ENCODE peak calls at places on chromosome 3, in seven cellular contexts. A is neural progenitor cell, W is psoas muscle, U is fibroblast of the aortic adventitia, J is PC-3, N is A549, F is hepatocyte. B is an unnamed sample.

GRCh38 chr3:31546152-31546551 is 13.4 kb downstream of the STT3B start:
- DNase-seq in N (no peak), W (no peak), U (peak), A (peak), F (no peak), J (no peak), B (peak)

GRCh38 chr3:148005456-148005855 is 596.3 kb downstream of the ZIC1 start:
- DNase-seq in J (no peak), N (no peak), F (no peak), W (no peak), U (no peak), A (peak), B (no peak)

GRCh38 chr3:148716657-148717056 is 19.0 kb downstream of the AGTR1 start:
- DNase-seq in A (no peak), U (no peak), N (no peak), J (no peak), F (no peak), W (no peak), B (no peak)

GRCh38 chr3:137039570-137039969 is 81.8 kb downstream of the IL20RB start:
- DNase-seq in W (no peak), J (peak), F (no peak), U (no peak), N (no peak), A (no peak), B (peak)

GRCh38 chr3:78707094-78707493 is 1060.7 kb downstream of the ROBO1 start:
- DNase-seq in J (no peak), F (no peak), W (no peak), U (no peak), A (peak), N (no peak), B (no peak)

GRCh38 chr3:171949559-171949958 is 89.8 kb upstream of the FNDC3B start:
- DNase-seq in U (no peak), A (no peak), F (no peak), J (no peak), W (no peak), N (no peak), B (no peak)

GRCh38 chr3:127363171-127363570 is 75.3 kb upstream of the PRR20G start:
- DNase-seq in F (no peak), A (no peak), U (no peak), W (no peak), N (no peak), J (no peak), B (no peak)

GRCh38 chr3:98521897-98522537 is 685 bp downstream of the CLDND1 start:
- DNase-seq in W (peak), U (peak), N (peak), J (peak), F (peak), A (peak), B (peak)

GRCh38 chr3:71226565-71227281 is 356.8 kb downstream of the FOXP1 start:
- DNase-seq in J (no peak), W (peak), A (no peak), N (no peak), U (peak), F (no peak), B (no peak)

GRCh38 chr3:38555926-38556325 is 59.8 kb downstream of the EXOG start:
- DNase-seq in F (no peak), A (no peak), U (no peak), J (no peak), N (no peak), W (no peak), B (no peak)

GRCh38 chr3:129602730-129603560 is 3.5 kb downstream of the PLXND1 start:
- DNase-seq in J (peak), A (peak), W (peak), N (peak), F (peak), U (peak), B (no peak)

GRCh38 chr3:25830373-25831305 is 40.7 kb downstream of the OXSM start:
- DNase-seq in U (no peak), N (no peak), J (no peak), W (no peak), A (peak), F (peak), B (no peak)

GRCh38 chr3:71311320-71312046 is 272.0 kb downstream of the FOXP1 start:
- DNase-seq in F (no peak), A (no peak), U (peak), W (no peak), J (peak), N (no peak), B (peak)

GRCh38 chr3:48535578-48535977 is 21.0 kb downstream of the PFKFB4 start:
- DNase-seq in U (no peak), N (no peak), W (no peak), F (no peak), J (no peak), A (no peak), B (peak)

GRCh38 chr3:31790516-31791148 is 190.4 kb downstream of the OSBPL10 start:
- DNase-seq in N (no peak), W (no peak), U (no peak), F (no peak), J (no peak), A (no peak), B (no peak)

GRCh38 chr3:16442730-16443129 is 70.8 kb downstream of the RFTN1 start:
- DNase-seq in J (no peak), W (no peak), U (no peak), N (no peak), F (no peak), A (no peak), B (no peak)

GRCh38 chr3:169389925-169390253 is 273.6 kb downstream of the MECOM start:
- DNase-seq in N (no peak), U (no peak), W (no peak), F (no peak), A (no peak), J (no peak), B (no peak)

GRCh38 chr3:169391672-169392071 is 271.8 kb downstream of the MECOM start:
- DNase-seq in W (no peak), U (no peak), J (no peak), A (no peak), F (no peak), N (no peak), B (no peak)

GRCh38 chr3:169390741-169391300 is 272.7 kb downstream of the MECOM start:
- DNase-seq in A (no peak), F (no peak), W (no peak), N (no peak), J (peak), U (peak), B (peak)

GRCh38 chr3:169389211-169389924 is 274.1 kb downstream of the MECOM start:
- DNase-seq in F (peak), J (no peak), A (no peak), N (no peak), W (no peak), U (peak), B (no peak)

GRCh38 chr3:169390310-169390731 is 273.2 kb downstream of the MECOM start:
- DNase-seq in W (no peak), U (peak), N (no peak), F (peak), J (peak), A (no peak), B (peak)
- TF ChIP-seq CTCF in W (no peak), U (peak), N (no peak), F (peak), J (peak), A (no peak), B (peak)

GRCh38 chr3:15333099-15333956 is 942 bp upstream of the SH3BP5 start:
- DNase-seq in F (no peak), J (peak), W (no peak), A (no peak), N (no peak), U (peak), B (peak)
- H3K4me3 ChIP-seq in F (no peak), J (peak), W (peak), A (peak), N (no peak), U (no peak), B (no peak)

DNA sequence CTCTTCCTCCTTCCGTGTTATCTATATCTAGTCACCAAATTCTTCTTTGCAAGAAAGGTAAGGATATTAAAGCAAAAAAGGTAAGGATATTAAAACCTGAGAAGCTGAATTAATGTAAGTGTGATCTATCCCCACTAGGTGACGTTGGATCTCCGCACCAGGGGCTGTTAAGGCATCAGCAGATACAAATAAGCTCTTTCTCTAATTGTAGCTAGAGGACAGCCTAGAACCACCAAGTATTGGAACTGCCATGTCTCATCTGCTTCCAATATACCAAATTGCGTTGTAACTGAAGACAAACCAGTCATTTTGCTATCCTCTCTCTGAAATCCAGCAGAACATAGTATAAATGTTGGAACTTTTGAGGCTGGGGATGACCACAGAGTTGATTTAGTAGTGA is 471.2 kb upstream of the TGFBR2 start:
- DNase-seq in U (no peak), W (no peak), J (peak), A (no peak), F (no peak), N (peak), B (no peak)
- TF ChIP-seq CTCF in U (peak), W (no peak), J (peak), A (peak), F (peak), N (peak), B (no peak)

GRCh38 chr3:106229495-106230278 is 360.9 kb upstream of the CBLB start:
- DNase-seq in W (no peak), U (no peak), F (no peak), A (no peak), N (no peak), J (no peak), B (no peak)
- H3K4me3 ChIP-seq in W (no peak), U (no peak), F (no peak), A (no peak), N (no peak), J (no peak), B (no peak)

DNA sequence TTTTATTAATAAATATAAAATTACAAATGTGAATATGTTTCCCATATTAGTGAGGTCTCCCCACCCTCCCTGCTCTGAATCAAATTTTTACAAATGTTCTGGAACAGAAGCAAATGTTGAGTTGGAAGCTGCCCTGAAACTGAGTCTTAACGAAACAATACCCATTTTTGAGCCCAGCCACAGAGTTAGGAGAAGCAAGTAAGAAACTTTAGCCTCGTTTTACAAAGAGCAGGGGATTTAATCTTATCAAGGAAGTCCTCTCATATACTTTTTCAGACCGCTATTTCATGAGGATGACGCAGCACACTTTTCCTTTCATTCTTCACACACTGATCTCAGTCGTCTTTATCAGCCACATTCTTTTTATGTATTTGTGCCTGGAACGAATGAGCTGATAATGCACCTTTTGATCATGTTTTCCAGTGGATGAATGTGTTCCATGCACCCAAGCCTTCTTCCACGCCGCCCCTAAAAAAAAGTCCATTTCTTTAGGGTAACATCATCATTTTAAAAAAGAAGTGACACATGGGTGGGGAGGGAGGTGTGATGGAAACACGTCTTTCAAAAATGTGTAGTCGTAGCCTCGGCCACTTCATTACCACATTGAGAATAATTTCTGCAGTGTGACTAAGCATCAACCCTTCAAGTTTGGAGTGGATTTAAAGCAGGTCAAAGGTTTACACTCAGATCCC is 48.1 kb downstream of the SETMAR start:
- DNase-seq in W (no peak), J (no peak), F (peak), U (peak), N (no peak), A (no peak), B (no peak)
- TF ChIP-seq CTCF in W (no peak), J (no peak), F (no peak), U (no peak), N (no peak), A (no peak), B (no peak)

GRCh38 chr3:196643761-196644160 is 4.3 kb downstream of the NRROS start:
- DNase-seq in J (no peak), N (no peak), U (no peak), W (no peak), A (no peak), F (no peak), B (no peak)
- H3K4me3 ChIP-seq in J (no peak), N (no peak), U (no peak), W (no peak), A (no peak), F (no peak), B (no peak)

GRCh38 chr3:197458179-197458707 is 97.5 kb downstream of the BDH1 start:
- DNase-seq in J (no peak), F (peak), U (no peak), N (peak), W (no peak), A (no peak), B (peak)

GRCh38 chr3:197450295-197450694 is 105.5 kb downstream of the BDH1 start:
- DNase-seq in N (no peak), J (no peak), W (no peak), A (peak), F (no peak), U (no peak), B (no peak)

GRCh38 chr3:197458906-197459470 is 96.8 kb downstream of the BDH1 start:
- DNase-seq in A (no peak), J (no peak), U (no peak), N (no peak), F (no peak), W (no peak), B (no peak)

GRCh38 chr3:197456271-197457091 is 99.3 kb downstream of the BDH1 start:
- DNase-seq in N (peak), W (peak), U (peak), J (no peak), F (peak), A (peak), B (peak)

DNA sequence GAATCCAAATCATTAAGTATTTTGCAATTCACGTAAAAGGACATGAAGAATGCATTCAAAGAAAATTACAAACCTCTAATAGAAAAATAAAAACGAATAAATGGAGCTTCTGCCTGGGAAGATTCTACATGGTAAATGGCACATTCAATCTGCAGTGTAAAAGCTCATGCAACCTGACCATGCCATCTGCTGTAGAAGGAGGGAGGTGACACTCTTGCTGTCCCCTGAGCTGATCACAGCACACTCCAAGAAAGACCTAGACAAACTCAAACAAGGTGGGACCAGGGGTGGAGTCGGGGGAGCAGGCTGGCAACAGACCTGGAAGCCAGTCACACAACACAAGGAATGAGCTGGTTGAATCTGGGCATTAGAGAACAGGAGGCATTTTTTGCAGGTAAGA is 101.8 kb downstream of the BDH1 start:
- DNase-seq in A (no peak), W (no peak), U (peak), N (no peak), J (peak), F (peak), B (peak)
- TF ChIP-seq CTCF in A (peak), W (peak), U (peak), N (peak), J (peak), F (peak), B (peak)